ENCODE peak calls at places on chromosome 10, in five cellular contexts. G, D, H, N and I are unnamed samples.

GRCh38 chr10:115871855-115872254 is 401.2 kb downstream of the GFRA1 start:
- DNase-seq in G (no peak), D (no peak), H (no peak), N (no peak), I (no peak)

GRCh38 chr10:122543676-122544075 is 16.9 kb upstream of the DMBT1 start:
- DNase-seq in G (no peak), D (no peak), H (no peak), N (no peak), I (no peak)

GRCh38 chr10:16756561-16757221 is 60.5 kb downstream of the RSU1 start:
- DNase-seq in G (no peak), D (peak), H (no peak), N (no peak), I (no peak)

GRCh38 chr10:114094795-114095194 is 51.1 kb downstream of the ADRB1 start:
- DNase-seq in G (no peak), D (no peak), H (no peak), N (no peak), I (no peak)

GRCh38 chr10:28431139-28431538 is 101.8 kb upstream of the WAC start:
- DNase-seq in G (no peak), D (no peak), H (no peak), N (no peak), I (no peak)

GRCh38 chr10:133011883-133012282 is 69.5 kb upstream of the CFAP46 start:
- DNase-seq in G (no peak), D (no peak), H (no peak), N (no peak), I (no peak)

GRCh38 chr10:109721401-109722028 is 201.8 kb downstream of the XPNPEP1 start:
- DNase-seq in G (no peak), D (no peak), H (peak), N (no peak), I (no peak)

GRCh38 chr10:48931188-48931587 is 8.5 kb downstream of the LRRC18 start:
- DNase-seq in G (no peak), D (no peak), H (no peak), N (no peak), I (no peak)

GRCh38 chr10:34112431-34112830 is 702.7 kb downstream of the PARD3 start:
- DNase-seq in G (no peak), D (no peak), H (no peak), N (no peak), I (no peak)

GRCh38 chr10:66784796-66785195 is 141.0 kb upstream of the LRRTM3 start:
- DNase-seq in G (no peak), D (no peak), H (no peak), N (no peak), I (no peak)

GRCh38 chr10:50917486-50917885 is 32.1 kb upstream of the A1CF start:
- DNase-seq in G (no peak), D (peak), H (no peak), N (no peak), I (no peak)

GRCh38 chr10:20839141-20839540 is 58.0 kb downstream of the NEBL start:
- DNase-seq in G (no peak), D (peak), H (no peak), N (no peak), I (no peak)

GRCh38 chr10:97463363-97464132 is 17.6 kb downstream of the ZDHHC16 start:
- DNase-seq in G (no peak), D (peak), H (peak), N (no peak), I (no peak)

GRCh38 chr10:133039823-133040704 is 47.7 kb upstream of the ADGRA1 start:
- DNase-seq in G (no peak), D (no peak), H (no peak), N (no peak), I (no peak)

GRCh38 chr10:24701447-24701846 is 22.2 kb downstream of the ARHGAP21 start:
- DNase-seq in G (no peak), D (peak), H (no peak), N (no peak), I (peak)

GRCh38 chr10:13536674-13537366 is 8.0 kb upstream of the BEND7 start:
- DNase-seq in G (no peak), D (peak), H (peak), N (no peak), I (peak)

GRCh38 chr10:77419056-77419455 is 218.6 kb downstream of the KCNMA1 start:
- DNase-seq in G (no peak), D (no peak), H (no peak), N (no peak), I (no peak)

GRCh38 chr10:88152720-88153119 is 289.3 kb downstream of the PTEN start:
- DNase-seq in G (peak), D (peak), H (no peak), N (no peak), I (peak)

GRCh38 chr10:85643839-85644525 is 722.6 kb downstream of the GRID1 start:
- DNase-seq in G (no peak), D (no peak), H (no peak), N (no peak), I (no peak)

GRCh38 chr10:112875474-112876267 is 74.4 kb upstream of the TCF7L2 start:
- DNase-seq in G (no peak), D (peak), H (no peak), N (no peak), I (no peak)

GRCh38 chr10:5234106-5234877 is 37.7 kb downstream of the AKR1C4 start:
- DNase-seq in G (no peak), D (no peak), H (no peak), N (no peak), I (no peak)

GRCh38 chr10:101222247-101222531 is 7.1 kb downstream of the LBX1 start:
- DNase-seq in G (no peak), D (no peak), H (no peak), N (no peak), I (no peak)

GRCh38 chr10:95485445-95485844 is 75.7 kb downstream of the SORBS1 start:
- DNase-seq in G (no peak), D (no peak), H (no peak), N (no peak), I (no peak)

GRCh38 chr10:21961847-21962246 is 41.7 kb downstream of the DNAJC1 start:
- DNase-seq in G (no peak), D (no peak), H (no peak), N (no peak), I (no peak)

GRCh38 chr10:116838143-116838725 is 11.1 kb upstream of the ENO4 start:
- DNase-seq in G (no peak), D (no peak), H (no peak), N (no peak), I (no peak)

GRCh38 chr10:124740374-124741280 is 3.6 kb downstream of the FAM53B start:
- DNase-seq in G (no peak), D (no peak), H (peak), N (peak), I (no peak)

GRCh38 chr10:43199684-43200537 is 61.7 kb downstream of the CSGALNACT2 start:
- DNase-seq in G (no peak), D (no peak), H (no peak), N (peak), I (no peak)

GRCh38 chr10:80443531-80443974 is 10.6 kb upstream of the TSPAN14 start:
- DNase-seq in G (no peak), D (no peak), H (no peak), N (peak), I (no peak)

GRCh38 chr10:131806646-131807317 is 94.0 kb upstream of the PPP2R2D start:
- DNase-seq in G (no peak), D (no peak), H (no peak), N (no peak), I (no peak)

GRCh38 chr10:30784896-30785605 is 155.5 kb upstream of the LYZL2 start:
- DNase-seq in G (no peak), D (peak), H (peak), N (peak), I (no peak)